ENCODE peak calls at places on chromosomes 7 and 10, in six cellular contexts. L is cardiac fibroblast, I is K562, N is astrocyte of the spinal cord, T is sigmoid colon, V is OCI-LY7. K is an unnamed sample.

GRCh38 chr7:134640842-134641715 is 5.6 kb upstream of the BPGM start:
- DNase-seq in V (no peak), T (no peak), L (no peak), N (no peak), I (no peak), K (no peak)

GRCh38 chr10:101052285-101052684 is 9.5 kb upstream of the KAZALD1 start:
- DNase-seq in T (no peak), L (peak; percentile 77), I (no peak), N (peak; percentile 69), V (no peak), K (no peak)

GRCh38 chr10:46514431-46514861 is 42.0 kb downstream of the GPRIN2 start:
- DNase-seq in N (no peak), V (no peak), T (no peak), L (no peak), I (no peak), K (no peak)

GRCh38 chr10:126701526-126701925 is 31.0 kb upstream of the C10orf90 start:
- DNase-seq in N (no peak), L (no peak), T (no peak), V (no peak), I (no peak), K (no peak)

GRCh38 chr10:34743804-34744203 is 71.3 kb downstream of the PARD3 start:
- DNase-seq in L (no peak), N (peak; percentile 38), T (peak; percentile 95), V (no peak), I (no peak), K (no peak)

GRCh38 chr7:2698581-2699288 is 10.7 kb downstream of the AMZ1 start:
- DNase-seq in I (no peak), V (peak; percentile 68), L (no peak), N (no peak), T (no peak), K (no peak)

GRCh38 chr7:110676785-110677184 is 414.1 kb upstream of the LRRN3 start:
- DNase-seq in T (no peak), I (no peak), V (no peak), N (no peak), L (no peak), K (no peak)

GRCh38 chr10:78717200-78717599 is 351.6 kb upstream of the ZMIZ1 start:
- DNase-seq in L (peak; percentile 22), T (no peak), I (no peak), V (no peak), N (peak; percentile 59), K (no peak)

GRCh38 chr7:28224675-28225074 is 44.1 kb upstream of the JAZF1 start:
- DNase-seq in I (no peak), N (no peak), V (no peak), T (no peak), L (no peak), K (no peak)

GRCh38 chr7:38232475-38233366 is 40.7 kb downstream of the TARP start:
- DNase-seq in N (peak; percentile 72), L (no peak), V (no peak), T (no peak), I (peak; percentile 18), K (peak; percentile 18)

GRCh38 chr10:103493362-103493871 is at the start of gene NEURL1:
- DNase-seq in I (no peak), T (no peak), V (peak; percentile 49), N (no peak), L (no peak), K (no peak)

GRCh38 chr7:149071641-149072437 is 18.7 kb downstream of the ZNF786 start:
- DNase-seq in N (no peak), L (no peak), T (peak; percentile 34), V (no peak), I (peak; percentile 24), K (no peak)

GRCh38 chr7:103989785-103990775 is 622 bp upstream of the RELN start:
- DNase-seq in I (peak; percentile 82), V (no peak), L (peak; percentile 43), T (no peak), N (peak; percentile 52), K (no peak)

GRCh38 chr10:123804716-123805115 is 86.9 kb downstream of the CPXM2 start:
- DNase-seq in V (no peak), N (no peak), I (no peak), L (peak; percentile 69), T (no peak), K (peak; percentile 34)

GRCh38 chr10:22002531-22003110 is 909 bp downstream of the DNAJC1 start:
- DNase-seq in N (peak; percentile 65), L (peak; percentile 78), V (peak; percentile 29), I (peak; percentile 56), T (no peak), K (peak; percentile 22)

GRCh38 chr7:157272351-157273207 is 64.2 kb upstream of the DNAJB6 start:
- DNase-seq in N (no peak), V (no peak), I (no peak), L (no peak), T (peak; percentile 62), K (no peak)

GRCh38 chr7:96486681-96487080 is 164.8 kb upstream of the SLC25A13 start:
- DNase-seq in L (no peak), N (no peak), I (no peak), T (no peak), V (no peak), K (no peak)

GRCh38 chr7:99380823-99381663 is 6.5 kb downstream of the ARPC1B start:
- DNase-seq in I (no peak), L (peak; percentile 80), V (peak; percentile 88), N (no peak), T (no peak), K (no peak)

GRCh38 chr10:49165940-49166803 is 22.0 kb downstream of the TMEM273 start:
- DNase-seq in T (no peak), I (peak; percentile 96), N (no peak), L (no peak), V (no peak), K (no peak)

GRCh38 chr7:150983893-150984368 is 5.8 kb upstream of the KCNH2 start:
- DNase-seq in T (no peak), N (peak; percentile 37), L (peak; percentile 39), V (peak; percentile 61), I (peak; percentile 86), K (no peak)

GRCh38 chr7:80611779-80612178 is 26.7 kb upstream of the CD36 start:
- DNase-seq in N (peak; percentile 89), V (no peak), I (no peak), T (no peak), L (peak; percentile 62), K (peak; percentile 31)

GRCh38 chr7:88455696-88456095 is 149.0 kb upstream of the STEAP4 start:
- DNase-seq in V (no peak), L (no peak), I (no peak), N (peak; percentile 3), T (no peak), K (no peak)

GRCh38 chr7:35734001-35734483 is 39.1 kb upstream of the HERPUD2 start:
- DNase-seq in T (no peak), N (no peak), I (no peak), V (no peak), L (no peak), K (no peak)

GRCh38 chr7:112211348-112211907 is 4.9 kb downstream of the ZNF277 start:
- DNase-seq in N (no peak), T (no peak), I (no peak), V (no peak), L (peak; percentile 66), K (peak; percentile 31)

GRCh38 chr10:95287281-95287680 is 3.5 kb downstream of the PDLIM1 start:
- DNase-seq in I (no peak), N (no peak), V (no peak), T (no peak), L (peak; percentile 85), K (no peak)
- H3K4me3 ChIP-seq in I (no peak overlapping the region), N (no peak overlapping the region), V (no peak overlapping the region), T (no peak overlapping the region), L (no peak overlapping the region), K (no peak overlapping the region)

GRCh38 chr10:44295619-44296222 is 89.2 kb downstream of the CXCL12 start:
- DNase-seq in T (no peak), L (peak; percentile 57), N (peak; percentile 38), I (no peak), V (no peak), K (no peak)

GRCh38 chr10:44294726-44295412 is 90.0 kb downstream of the CXCL12 start:
- DNase-seq in N (no peak), T (no peak), I (no peak), V (no peak), L (peak; percentile 41), K (no peak)

GRCh38 chr10:44293306-44293778 is 91.6 kb downstream of the CXCL12 start:
- DNase-seq in V (no peak), L (peak; percentile 38), N (no peak), I (no peak), T (no peak), K (no peak)

GRCh38 chr10:44293842-44294241 is 91.1 kb downstream of the CXCL12 start:
- DNase-seq in N (peak; percentile 27), I (no peak), V (no peak), L (peak; percentile 96), T (peak; percentile 86), K (no peak)

DNA sequence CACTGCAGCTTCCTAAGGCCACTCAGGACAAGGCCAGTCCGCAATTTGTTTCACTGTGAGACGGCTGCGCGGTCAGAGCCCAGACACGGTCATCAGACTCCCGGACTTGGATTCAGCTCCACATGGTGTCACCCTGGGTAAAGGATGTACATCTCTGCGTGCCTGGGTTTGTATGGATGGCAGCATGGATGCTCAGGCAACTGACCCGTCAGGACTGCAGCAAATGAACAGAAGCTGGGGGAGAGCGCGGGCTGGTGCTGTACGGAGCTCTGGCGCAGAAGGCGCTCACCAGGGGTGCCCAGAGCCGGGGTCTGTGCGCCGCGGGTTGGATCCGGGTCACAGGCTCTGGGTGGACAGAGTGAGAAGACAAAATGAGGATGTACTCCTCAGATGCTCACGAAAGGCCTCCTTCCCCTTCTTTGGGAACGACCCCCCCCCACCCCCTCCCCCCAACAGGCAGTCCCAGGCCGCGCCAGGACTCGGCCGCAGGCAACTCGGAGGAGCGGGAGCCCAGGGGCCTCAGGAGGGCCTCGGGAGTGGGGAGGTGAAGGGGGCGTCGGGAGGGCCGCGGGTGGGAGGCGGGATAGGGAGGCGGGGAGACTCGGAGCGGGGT is 92.4 kb downstream of the CXCL12 start:
- DNase-seq in V (no peak), L (no peak), I (no peak), T (no peak), N (no peak), K (no peak)
- H3K4me3 ChIP-seq in V (no peak overlapping the region), L (no peak overlapping the region), I (no peak overlapping the region), T (no peak overlapping the region), N (no peak overlapping the region), K (no peak overlapping the region)

GRCh38 chr10:117138838-117139580 is 939 bp upstream of the VAX1 start:
- DNase-seq in V (no peak), N (no peak), T (no peak), L (no peak), I (no peak), K (no peak)
- H3K4me3 ChIP-seq in V (no peak overlapping the region), N (no peak overlapping the region), T (no peak overlapping the region), L (no peak overlapping the region), I (no peak overlapping the region), K (no peak overlapping the region)

DNA sequence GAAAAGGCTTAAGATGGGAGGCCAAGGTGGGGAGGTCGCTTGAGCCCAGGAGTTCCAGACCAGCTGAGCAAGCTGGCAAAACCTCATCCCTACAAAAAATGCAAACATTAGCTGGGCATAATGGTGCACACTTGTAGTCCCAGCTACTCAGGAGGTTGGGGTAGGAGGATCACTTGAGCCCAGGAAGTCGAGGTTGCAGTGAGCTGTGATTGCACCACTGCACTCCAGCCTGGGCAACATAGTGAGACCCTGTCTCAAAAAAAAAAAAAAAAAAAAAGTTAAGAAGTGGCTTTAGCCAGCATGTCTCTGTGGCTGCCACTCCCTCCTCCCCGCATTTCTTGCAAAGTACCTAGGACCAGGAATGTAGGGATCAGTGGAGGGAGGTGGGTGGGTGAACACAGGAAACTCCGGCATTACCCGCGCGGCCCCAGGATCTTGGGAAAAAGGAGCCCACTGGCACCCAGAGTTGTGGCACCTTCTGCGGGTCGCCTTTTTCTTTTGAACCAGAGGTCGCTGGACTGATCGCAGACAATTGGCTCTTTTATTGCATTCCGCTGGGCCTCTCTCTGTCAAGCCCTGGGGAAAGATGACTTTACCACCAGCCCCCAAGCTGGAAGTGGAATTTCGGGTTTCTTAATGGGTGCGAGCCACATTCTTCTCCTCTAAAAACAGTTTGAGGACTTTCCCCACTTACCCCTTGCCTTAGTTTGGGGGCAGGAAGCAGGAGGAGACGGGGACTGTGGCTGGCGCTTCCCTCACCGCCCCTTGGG is 3.5 kb downstream of the VGF start:
- DNase-seq in N (no peak), V (no peak), T (no peak), I (no peak), L (no peak), K (no peak)
- H3K4me3 ChIP-seq in N (no peak overlapping the region), V (no peak overlapping the region), T (no peak overlapping the region), I (no peak overlapping the region), L (no peak overlapping the region), K (no peak overlapping the region)

K was measured in skeletal muscle cell.